ENCODE peak calls at places on chromosome 3, in six cellular contexts. M is H1, R is IMR-90, Y is neuronal stem cell, P is trophoblast cell, H is mesendoderm. Z is an unnamed sample.

GRCh38 chr3:127750226-127751031 is 71.9 kb downstream of the MGLL start:
- DNase-seq in M (no peak), R (peak), Y (no peak), P (no peak), H (no peak), Z (peak)

GRCh38 chr3:71011565-71012287 is 571.8 kb downstream of the FOXP1 start:
- DNase-seq in M (no peak), R (peak), Y (no peak), P (no peak), H (no peak), Z (peak)

GRCh38 chr3:141477224-141477623 is 9.6 kb upstream of the RASA2 start:
- DNase-seq in M (no peak), R (peak), Y (no peak), P (peak), H (peak), Z (peak)

GRCh38 chr3:83230841-83231240 is 1469.4 kb upstream of the GBE1 start:
- DNase-seq in M (no peak), R (no peak), Y (no peak), P (no peak), H (no peak), Z (no peak)

GRCh38 chr3:13521309-13521708 is 27.6 kb upstream of the FBLN2 start:
- DNase-seq in M (no peak), R (no peak), Y (no peak), P (no peak), H (no peak), Z (no peak)

GRCh38 chr3:46863261-46863782 is at the start of gene MYL3:
- DNase-seq in M (no peak), R (no peak), Y (no peak), P (no peak), H (no peak), Z (no peak)

GRCh38 chr3:36904641-36905040 is 40.2 kb downstream of the TRANK1 start:
- DNase-seq in M (peak), R (peak), Y (no peak), P (no peak), H (peak), Z (peak)

GRCh38 chr3:69649713-69650419 is 89.4 kb upstream of the MITF start:
- DNase-seq in M (no peak), R (peak), Y (no peak), P (no peak), H (no peak), Z (no peak)

GRCh38 chr3:194633349-194634004 is at the start of gene TMEM44:
- DNase-seq in M (peak), R (peak), Y (peak), P (peak), H (peak), Z (peak)

GRCh38 chr3:66633982-66634381 is 133.2 kb upstream of the LRIG1 start:
- DNase-seq in M (no peak), R (no peak), Y (no peak), P (no peak), H (no peak), Z (no peak)

GRCh38 chr3:151305081-151305777 is 11.4 kb downstream of the GPR87 start:
- DNase-seq in M (peak), R (peak), Y (no peak), P (peak), H (peak), Z (peak)

GRCh38 chr3:112604536-112604935 is 36.4 kb downstream of the CCDC80 start:
- DNase-seq in M (no peak), R (peak), Y (no peak), P (no peak), H (no peak), Z (peak)

GRCh38 chr3:52117537-52117936 is 36.7 kb downstream of the POC1A start:
- DNase-seq in M (no peak), R (no peak), Y (no peak), P (no peak), H (no peak), Z (no peak)

GRCh38 chr3:87025636-87026035 is 34.7 kb upstream of the VGLL3 start:
- DNase-seq in M (no peak), R (no peak), Y (no peak), P (peak), H (no peak), Z (no peak)

GRCh38 chr3:197466586-197467399 is 89.0 kb downstream of the BDH1 start:
- DNase-seq in M (no peak), R (peak), Y (no peak), P (peak), H (no peak), Z (peak)

GRCh38 chr3:43794776-43795175 is 104.0 kb downstream of the ABHD5 start:
- DNase-seq in M (no peak), R (peak), Y (no peak), P (no peak), H (peak), Z (no peak)

GRCh38 chr3:124163689-124164088 is 171.8 kb upstream of the ROPN1 start:
- DNase-seq in M (no peak), R (no peak), Y (no peak), P (no peak), H (no peak), Z (no peak)

GRCh38 chr3:187739561-187740445 is 5.5 kb downstream of the BCL6 start:
- DNase-seq in M (no peak), R (peak), Y (peak), P (peak), H (peak), Z (peak)

GRCh38 chr3:17850448-17850847 is 108.0 kb upstream of the TBC1D5 start:
- DNase-seq in M (no peak), R (no peak), Y (no peak), P (peak), H (no peak), Z (no peak)

GRCh38 chr3:146747928-146748327 is 142.8 kb upstream of the PLSCR5 start:
- DNase-seq in M (no peak), R (peak), Y (no peak), P (no peak), H (peak), Z (peak)

GRCh38 chr3:15330031-15330596 is 2.3 kb downstream of the SH3BP5 start:
- DNase-seq in M (no peak), R (peak), Y (no peak), P (no peak), H (no peak), Z (no peak)

GRCh38 chr3:59608356-59608755 is 558.5 kb upstream of the CFAP20DC start:
- DNase-seq in M (no peak), R (no peak), Y (no peak), P (no peak), H (no peak), Z (no peak)

GRCh38 chr3:177694316-177694715 is 497.0 kb upstream of the TBL1XR1 start:
- DNase-seq in M (no peak), R (peak), Y (no peak), P (no peak), H (no peak), Z (peak)

GRCh38 chr3:14391033-14391432 is 11.4 kb upstream of the SLC6A6 start:
- DNase-seq in M (no peak), R (peak), Y (no peak), P (peak), H (no peak), Z (peak)

GRCh38 chr3:112059497-112059896 is 25.0 kb downstream of the TMPRSS7 start:
- DNase-seq in M (no peak), R (no peak), Y (no peak), P (no peak), H (no peak), Z (no peak)

GRCh38 chr3:20846081-20846480 is 660.1 kb upstream of the SGO1 start:
- DNase-seq in M (no peak), R (no peak), Y (no peak), P (no peak), H (no peak), Z (no peak)

GRCh38 chr3:71684752-71685151 is 40.5 kb downstream of the EIF4E3 start:
- DNase-seq in M (no peak), R (peak), Y (no peak), P (no peak), H (peak), Z (peak)

GRCh38 chr3:64647825-64648224 is 40.0 kb downstream of the ADAMTS9 start:
- DNase-seq in M (no peak), R (no peak), Y (no peak), P (no peak), H (no peak), Z (no peak)
- H3K4ac ChIP-seq in M (no peak), R (no peak), Y (no peak), P (no peak), H (no peak), Z (no peak)

DNA sequence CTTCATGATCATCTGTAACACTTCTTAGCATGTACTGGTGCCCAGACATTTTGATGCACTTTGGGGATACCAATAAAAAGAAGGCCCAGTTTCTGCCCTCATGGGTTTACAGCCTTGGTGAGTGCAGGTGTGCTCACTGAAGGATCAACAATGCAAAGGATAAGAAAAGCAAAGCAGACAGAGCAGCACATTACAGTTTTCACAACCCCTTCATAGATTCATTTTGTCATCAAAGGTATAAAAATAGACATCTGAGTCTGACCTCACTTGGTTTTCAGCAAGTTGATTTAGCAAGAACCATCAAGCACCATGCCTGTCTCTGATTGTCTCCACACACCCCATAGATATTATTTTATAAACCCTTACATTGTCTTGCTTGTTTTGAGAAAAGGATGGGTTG is 77.6 kb downstream of the BFSP2 start:
- DNase-seq in M (no peak), R (no peak), Y (no peak), P (no peak), H (no peak), Z (no peak)
- H3K4me3 ChIP-seq in M (no peak), R (no peak), Y (no peak), P (no peak), H (no peak), Z (no peak)

GRCh38 chr3:108225221-108225620 is 3.0 kb upstream of the IFT57 start:
- DNase-seq in M (no peak), R (no peak), Y (peak), P (no peak), H (no peak), Z (no peak)
- H3K4me2 ChIP-seq in M (no peak), R (no peak), Y (no peak), P (no peak), H (no peak), Z (no peak)

GRCh38 chr3:172750069-172750367 is 508 bp upstream of the ECT2 start:
- DNase-seq in M (no peak), R (no peak), Y (no peak), P (no peak), H (no peak), Z (no peak)
- H3K4ac ChIP-seq in M (no peak), R (peak), Y (no peak), P (no peak), H (no peak), Z (peak)

GRCh38 chr3:41200669-41201021 is 1.3 kb downstream of the CTNNB1 start:
- DNase-seq in M (no peak), R (peak), Y (peak), P (peak), H (peak), Z (peak)

GRCh38 chr3:41204369-41204768 is 5.1 kb downstream of the CTNNB1 start:
- DNase-seq in M (no peak), R (no peak), Y (no peak), P (no peak), H (no peak), Z (no peak)

GRCh38 chr3:41205591-41205990 is 6.3 kb downstream of the CTNNB1 start:
- DNase-seq in M (no peak), R (no peak), Y (no peak), P (no peak), H (no peak), Z (no peak)

GRCh38 chr3:41202075-41202833 is 2.9 kb downstream of the CTNNB1 start:
- DNase-seq in M (no peak), R (no peak), Y (no peak), P (peak), H (no peak), Z (peak)

DNA sequence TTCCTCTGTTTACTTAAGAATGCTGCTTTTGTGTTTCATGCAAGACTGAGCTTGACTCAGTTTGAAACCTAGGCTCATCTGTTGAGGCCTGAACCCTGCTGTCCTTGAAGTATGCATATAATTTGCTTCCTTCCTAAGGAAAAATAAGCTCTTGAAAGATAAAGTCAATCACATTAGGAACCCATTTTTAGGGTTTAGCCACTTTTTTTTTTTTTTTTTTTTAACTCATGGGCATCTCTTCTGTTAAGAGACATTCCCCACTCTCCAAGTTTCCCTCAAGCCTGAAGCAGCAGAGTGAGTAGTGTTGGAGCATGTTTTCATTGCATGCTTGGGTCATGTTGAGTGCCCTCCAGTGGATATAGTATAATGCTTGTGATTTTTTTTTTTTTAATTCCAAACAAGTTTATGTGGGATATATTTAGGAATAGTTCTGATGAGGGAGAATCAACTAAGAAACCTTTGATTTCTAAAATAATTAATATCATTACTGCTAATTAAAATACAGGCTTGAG is 3.6 kb downstream of the CTNNB1 start:
- DNase-seq in M (no peak), R (peak), Y (no peak), P (peak), H (peak), Z (peak)
- H3K4me3 ChIP-seq in M (peak), R (no peak), Y (no peak), P (no peak), H (no peak), Z (no peak)

Z was measured in mesenchymal stem cell.